ENCODE peak calls at places on chromosomes 2 and 18, in eight cellular contexts. K, C, Y, X, R, J, P and U are unnamed samples. For H3K4me1, the result is how much of the 10 kb centered on the place peaks cover.

GRCh38 chr2:12978058-12978835 is 261.5 kb downstream of the TRIB2 start:
- DNase-seq in C (no peak), X (no peak), J (no peak), R (no peak), Y (no peak), K (no peak), P (no peak), U (no peak)

GRCh38 chr2:41698787-41699422 is 348.9 kb upstream of the PKDCC start:
- DNase-seq in P (no peak), Y (peak), R (peak), K (no peak), C (peak), J (no peak), X (peak), U (no peak)

GRCh38 chr2:146579154-146579930 is 1265.5 kb upstream of the ACVR2A start:
- DNase-seq in Y (no peak), X (no peak), C (peak), K (no peak), R (no peak), P (no peak), J (peak), U (no peak)

GRCh38 chr18:42298744-42299685 is 344.0 kb downstream of the PIK3C3 start:
- DNase-seq in C (peak), K (peak), Y (peak), J (peak), R (peak), X (peak), P (peak), U (peak)

GRCh38 chr2:45241061-45241561 is 231.9 kb upstream of the SIX2 start:
- DNase-seq in P (no peak), Y (no peak), R (no peak), K (no peak), X (no peak), J (peak), C (no peak), U (no peak)

GRCh38 chr2:155975734-155976133 is 356.8 kb downstream of the NR4A2 start:
- DNase-seq in X (no peak), P (no peak), J (peak), C (no peak), R (no peak), Y (peak), K (no peak), U (no peak)

GRCh38 chr18:62717059-62717849 is 1.9 kb downstream of the PHLPP1 start:
- DNase-seq in C (peak), P (peak), J (peak), R (no peak), X (no peak), K (no peak), Y (no peak), U (peak)

GRCh38 chr18:45981852-45982251 is 14.7 kb upstream of the EPG5 start:
- DNase-seq in R (no peak), X (no peak), K (no peak), J (no peak), P (no peak), C (no peak), Y (no peak), U (no peak)

GRCh38 chr18:6629635-6630140 is 99.8 kb upstream of the ARHGAP28 start:
- DNase-seq in R (no peak), K (no peak), Y (no peak), J (peak), P (no peak), C (no peak), X (no peak), U (no peak)

GRCh38 chr18:25353080-25353479 is 1.1 kb upstream of the ZNF521 start:
- DNase-seq in Y (no peak), K (no peak), X (no peak), R (no peak), P (no peak), J (no peak), C (no peak), U (no peak)

GRCh38 chr18:9366126-9366714 is 31.6 kb downstream of the TWSG1 start:
- DNase-seq in X (no peak), K (no peak), J (peak), P (peak), R (no peak), C (peak), Y (peak), U (no peak)

GRCh38 chr2:109497911-109498870 is 115.6 kb downstream of the SEPTIN10 start:
- DNase-seq in R (peak), K (no peak), P (no peak), X (no peak), Y (no peak), C (no peak), J (no peak), U (no peak)

GRCh38 chr2:65728477-65729180 is 296.2 kb upstream of the SPRED2 start:
- DNase-seq in K (no peak), C (no peak), R (no peak), X (peak), P (peak), Y (no peak), J (no peak), U (no peak)

GRCh38 chr18:3059272-3059671 is 46.3 kb upstream of the LPIN2 start:
- DNase-seq in J (no peak), R (no peak), C (no peak), P (no peak), K (no peak), Y (no peak), X (no peak), U (no peak)

GRCh38 chr2:203310688-203311087 is 17.5 kb upstream of the ABI2 start:
- DNase-seq in P (no peak), J (no peak), C (no peak), K (no peak), X (no peak), Y (no peak), R (no peak), U (no peak)

GRCh38 chr2:37623971-37624897 is 47.2 kb downstream of the CDC42EP3 start:
- DNase-seq in X (no peak), Y (no peak), J (peak), P (no peak), C (no peak), K (no peak), R (no peak), U (no peak)

GRCh38 chr2:237471457-237472186 is 15.4 kb upstream of the MLPH start:
- DNase-seq in J (no peak), X (peak), K (no peak), Y (peak), P (peak), R (no peak), C (peak), U (peak)

GRCh38 chr2:113851640-113852039 is 38.2 kb upstream of the ACTR3 start:
- DNase-seq in J (peak), X (no peak), P (no peak), C (no peak), R (no peak), Y (no peak), K (no peak), U (no peak)

GRCh38 chr2:151238527-151239487 is 22.9 kb downstream of the RBM43 start:
- DNase-seq in K (peak), R (no peak), P (no peak), J (peak), X (peak), Y (peak), C (peak), U (no peak)

GRCh38 chr2:227626580-227627151 is 9.4 kb downstream of the SCYGR4 start:
- DNase-seq in J (no peak), C (no peak), K (no peak), X (no peak), Y (no peak), P (no peak), R (no peak), U (no peak)

GRCh38 chr2:219045937-219046550 is 4.7 kb upstream of the CFAP65 start:
- DNase-seq in Y (peak), K (no peak), R (no peak), C (peak), X (no peak), J (peak), P (no peak), U (no peak)

GRCh38 chr2:200479617-200480292 is 30.1 kb downstream of the KCTD18 start:
- DNase-seq in P (no peak), C (no peak), K (no peak), R (no peak), X (no peak), J (peak), Y (no peak), U (no peak)

GRCh38 chr18:62590799-62591640 is 68.2 kb downstream of the ZCCHC2 start:
- DNase-seq in C (no peak), J (no peak), K (no peak), P (no peak), X (no peak), Y (no peak), R (no peak), U (no peak)

GRCh38 chr2:102677219-102678215 is 58.2 kb downstream of the SLC9A2 start:
- DNase-seq in P (no peak), X (no peak), R (no peak), Y (no peak), J (no peak), K (no peak), C (no peak), U (no peak)

GRCh38 chr18:3593381-3593903 is 143.5 kb downstream of the TGIF1 start:
- DNase-seq in C (no peak), K (no peak), X (no peak), R (no peak), J (peak), Y (peak), P (no peak), U (no peak)

GRCh38 chr18:69996951-69997798 is 49.5 kb upstream of the CD226 start:
- DNase-seq in Y (no peak), C (no peak), P (no peak), X (no peak), K (no peak), R (no peak), J (no peak), U (no peak)

GRCh38 chr2:119425620-119426395 is 5.8 kb upstream of the TMEM37 start:
- DNase-seq in J (no peak), R (no peak), K (no peak), C (no peak), P (no peak), Y (no peak), X (no peak), U (no peak)

GRCh38 chr2:26080356-26080755 is 46.5 kb downstream of the RAB10 start:
- DNase-seq in C (no peak), J (no peak), K (no peak), P (no peak), X (no peak), R (no peak), Y (no peak), U (no peak)

GRCh38 chr2:144996225-144996795 is 476.4 kb upstream of the ZEB2 start:
- DNase-seq in J (peak), C (no peak), R (no peak), K (no peak), Y (no peak), P (no peak), X (no peak), U (no peak)

GRCh38 chr2:168138369-168138768 is 109.0 kb downstream of the STK39 start:
- DNase-seq in R (peak), C (no peak), Y (no peak), P (peak), K (no peak), J (no peak), X (no peak), U (no peak)

GRCh38 chr2:210028178-210028577 is 25.7 kb downstream of the RPE start:
- DNase-seq in J (no peak), X (no peak), K (no peak), P (no peak), C (no peak), Y (no peak), R (no peak), U (no peak)

GRCh38 chr18:32425466-32425865 is 45.2 kb downstream of the GAREM1 start:
- DNase-seq in X (no peak), R (no peak), K (no peak), C (no peak), J (peak), Y (no peak), P (no peak), U (no peak)

GRCh38 chr2:178008636-178009289 is 63.8 kb downstream of the PDE11A start:
- DNase-seq in P (peak), Y (no peak), K (no peak), X (no peak), J (peak), R (peak), C (peak), U (no peak)

GRCh38 chr2:144683955-144684354 is 164.0 kb upstream of the ZEB2 start:
- DNase-seq in C (no peak), K (no peak), J (no peak), R (no peak), X (no peak), Y (no peak), P (no peak), U (no peak)

GRCh38 chr2:238924032-238924431 is 76.1 kb downstream of the TWIST2 start:
- DNase-seq in R (no peak), P (no peak), X (no peak), Y (no peak), K (no peak), J (no peak), C (no peak), U (no peak)

GRCh38 chr2:102736174-102736606 is 25.6 kb upstream of the TMEM182 start:
- DNase-seq in R (no peak), P (peak), C (no peak), Y (peak), J (peak), K (no peak), X (no peak), U (no peak)

GRCh38 chr18:63162271-63163014 is 157.1 kb downstream of the BCL2 start:
- DNase-seq in X (no peak), J (peak), P (peak), Y (no peak), K (no peak), R (no peak), C (no peak), U (no peak)

GRCh38 chr18:22778996-22779395 is 154.1 kb upstream of the RBBP8 start:
- DNase-seq in Y (no peak), X (no peak), K (no peak), P (no peak), C (peak), J (no peak), R (peak), U (no peak)

GRCh38 chr2:216681683-216682082 is 13.7 kb downstream of the IGFBP5 start:
- DNase-seq in P (no peak), J (no peak), C (no peak), R (no peak), Y (no peak), X (no peak), K (no peak), U (no peak)

DNA sequence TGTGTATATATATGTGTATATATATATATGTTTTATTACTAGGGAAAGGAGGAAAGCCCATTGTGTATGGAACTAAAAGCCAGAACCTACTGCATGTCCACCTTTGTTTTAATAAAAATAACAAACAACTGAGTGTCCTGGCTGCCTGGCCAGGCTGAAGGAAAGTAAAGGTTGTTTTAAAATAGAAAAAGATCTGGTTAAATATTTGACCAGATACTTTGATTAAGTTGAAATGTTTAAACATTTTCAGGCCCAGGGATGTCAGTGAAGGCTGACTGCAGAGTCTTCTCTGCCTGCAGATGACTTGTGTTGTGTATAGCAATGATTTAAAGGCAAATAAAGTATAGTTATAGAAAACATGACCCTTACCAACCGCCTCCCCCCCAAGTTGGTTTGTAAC is 22.8 kb downstream of the SPTBN1 start:
- DNase-seq in R (no peak), C (no peak), Y (no peak), K (no peak), X (no peak), P (no peak), J (no peak), U (no peak)
- H3K27ac ChIP-seq in R (peak), C (peak), Y (no peak), K (no peak), X (no peak), P (peak), J (no peak), U (no peak)

DNA sequence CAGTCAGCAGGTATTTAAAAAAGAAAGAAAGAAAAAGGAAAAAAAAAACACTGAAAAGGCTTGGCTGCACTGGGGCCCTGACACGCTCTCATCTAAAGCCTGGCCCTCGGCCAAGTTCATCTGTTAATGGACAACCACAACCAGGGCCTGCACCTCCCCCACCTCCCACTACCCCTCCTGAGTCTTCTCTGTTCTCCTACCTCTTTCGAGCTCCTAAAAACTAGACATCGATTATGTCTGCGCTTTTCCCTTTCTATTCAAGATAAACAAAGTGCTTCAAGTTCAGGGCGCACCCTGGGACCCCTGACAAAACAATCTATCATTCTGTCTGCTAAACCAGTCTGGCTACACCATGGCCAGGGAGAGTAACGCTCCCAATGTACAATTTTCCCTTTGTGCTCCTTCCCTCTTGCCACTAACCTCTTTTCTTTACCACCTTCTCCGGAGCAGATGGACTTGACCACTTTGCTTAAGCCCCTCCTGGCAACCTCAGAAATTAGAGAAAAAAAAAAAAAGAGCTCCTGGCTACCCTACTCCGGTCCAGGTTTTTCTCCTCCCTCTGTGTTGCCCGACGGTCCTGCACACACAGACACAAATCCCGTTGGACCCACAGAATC is 22.7 kb downstream of the BCL11A start:
- DNase-seq in X (no peak), J (peak), P (peak), K (no peak), C (peak), Y (no peak), R (peak), U (no peak)
- H3K4me1 ChIP-seq in X (under half), J (under half), P (half or more), K (under half), C (half or more), Y (under half), R (half or more), U (under half)

GRCh38 chr18:12556946-12557806 is 100.7 kb downstream of the SPIRE1 start:
- DNase-seq in Y (no peak), R (no peak), X (no peak), J (no peak), K (no peak), P (no peak), C (no peak), U (no peak)

GRCh38 chr18:12554796-12555388 is 103.0 kb downstream of the SPIRE1 start:
- DNase-seq in J (no peak), X (no peak), P (no peak), R (no peak), K (no peak), C (no peak), Y (no peak), U (no peak)

GRCh38 chr18:12552884-12553242 is 105.0 kb downstream of the SPIRE1 start:
- DNase-seq in C (no peak), R (no peak), Y (no peak), J (no peak), K (no peak), X (no peak), P (no peak), U (no peak)
- H3K27ac ChIP-seq in C (no peak), R (no peak), Y (no peak), J (no peak), K (no peak), X (peak), P (no peak), U (no peak)

DNA sequence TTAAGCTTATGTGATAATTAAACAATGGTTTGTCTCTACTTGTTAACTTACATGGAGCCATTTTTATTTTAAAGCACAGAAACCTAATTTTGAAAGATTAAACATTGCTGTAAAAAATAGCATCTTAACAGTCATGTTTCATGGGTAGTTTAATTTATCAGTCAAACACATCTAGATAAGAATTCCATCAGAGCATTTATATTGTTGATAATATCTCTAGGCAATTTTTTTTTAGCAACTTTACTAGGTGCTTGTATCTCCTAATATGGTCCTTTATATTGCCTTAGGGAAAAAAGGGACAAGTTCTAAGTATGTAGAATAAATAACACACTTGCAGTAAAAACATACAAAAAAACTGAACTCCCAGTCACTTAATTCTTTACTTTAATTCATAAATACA is 853 bp downstream of the CSRNP3 start:
- DNase-seq in Y (no peak), C (no peak), R (no peak), J (no peak), X (no peak), K (no peak), P (no peak), U (no peak)
- H3K4me1 ChIP-seq in Y (under half), C (under half), R (half or more), J (under half), X (under half), K (under half), P (under half), U (under half)

GRCh38 chr2:129831018-129831417 is 148.4 kb upstream of the RAB6C start:
- DNase-seq in C (no peak), R (no peak), X (no peak), P (no peak), Y (no peak), K (no peak), J (no peak), U (no peak)
- H3K27ac ChIP-seq in C (no peak), R (no peak), X (no peak), P (no peak), Y (no peak), K (no peak), J (no peak), U (no peak)

DNA sequence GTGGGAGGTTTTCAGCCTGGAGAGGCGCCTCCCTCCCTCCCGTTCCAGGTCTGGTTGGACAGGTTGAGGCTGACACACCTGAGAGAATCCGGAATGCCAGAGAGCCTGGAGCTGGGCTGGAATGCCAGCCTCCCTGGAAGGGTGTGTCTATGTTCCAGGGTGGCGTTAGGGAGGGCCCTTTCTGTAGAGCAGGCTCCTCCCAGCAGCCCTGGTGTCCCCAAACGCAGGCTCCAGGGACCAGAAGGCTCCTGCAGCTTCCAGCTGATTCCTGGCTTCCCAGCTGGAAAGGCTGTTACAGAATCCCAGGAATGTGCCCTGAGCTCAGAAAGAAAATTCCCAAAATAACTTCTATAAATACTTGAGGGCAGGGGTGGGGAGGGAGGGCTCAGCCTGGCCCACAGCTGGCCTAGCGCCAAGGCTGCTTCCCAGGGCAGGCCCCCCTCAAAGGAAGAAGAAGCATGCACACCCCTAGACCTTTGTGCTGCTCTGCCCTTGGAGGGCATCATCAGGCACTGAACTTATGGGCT is 85.4 kb downstream of the STPG4 start:
- DNase-seq in P (peak), K (no peak), X (peak), C (peak), R (peak), Y (peak), J (peak), U (no peak)
- H3K4me1 ChIP-seq in P (half or more), K (under half), X (half or more), C (under half), R (half or more), Y (under half), J (half or more), U (under half)